ENCODE peak calls at places on chromosomes 13 and 19, in five cellular contexts. One of them, this sample, is unnamed.

GRCh38 chr19:33152178-33152577 is 20.3 kb downstream of the WDR88 start:
- DNase-seq in heart right ventricle: no peak
- DNase-seq in HFF-Myc: no peak
- DNase-seq in retinal pigment epithelial cell: no peak
- DNase-seq in PC-9: no peak
- DNase-seq in this sample: no peak

GRCh38 chr13:39414339-39414738 is 188.7 kb downstream of the LHFPL6 start:
- DNase-seq in heart right ventricle: no peak
- DNase-seq in HFF-Myc: no peak
- DNase-seq in retinal pigment epithelial cell: no peak
- DNase-seq in PC-9: no peak
- DNase-seq in this sample: no peak

GRCh38 chr13:110341445-110342247 is 34.6 kb downstream of the COL4A2 start:
- DNase-seq in PC-9: no peak
- DNase-seq in HFF-Myc: no peak
- DNase-seq in heart right ventricle: peak
- DNase-seq in retinal pigment epithelial cell: no peak
- DNase-seq in this sample: no peak

GRCh38 chr19:2332341-2333026 is 4.0 kb downstream of the SPPL2B start:
- DNase-seq in PC-9: no peak
- DNase-seq in heart right ventricle: peak
- DNase-seq in HFF-Myc: no peak
- DNase-seq in retinal pigment epithelial cell: no peak
- DNase-seq in this sample: no peak

GRCh38 chr13:90416519-90416918 is 931.0 kb upstream of the MIR17HG start:
- DNase-seq in retinal pigment epithelial cell: no peak
- DNase-seq in PC-9: no peak
- DNase-seq in HFF-Myc: peak
- DNase-seq in heart right ventricle: no peak
- DNase-seq in this sample: peak

GRCh38 chr19:17283504-17283996 is 1.8 kb downstream of the ANKLE1 start:
- DNase-seq in HFF-Myc: no peak
- DNase-seq in heart right ventricle: no peak
- DNase-seq in retinal pigment epithelial cell: no peak
- DNase-seq in PC-9: no peak
- DNase-seq in this sample: no peak

GRCh38 chr13:47545630-47546029 is 455.4 kb downstream of the SUCLA2 start:
- DNase-seq in heart right ventricle: no peak
- DNase-seq in PC-9: no peak
- DNase-seq in retinal pigment epithelial cell: no peak
- DNase-seq in HFF-Myc: no peak
- DNase-seq in this sample: no peak

GRCh38 chr13:40102854-40103253 is 447.4 kb downstream of the COG6 start:
- DNase-seq in PC-9: peak
- DNase-seq in HFF-Myc: peak
- DNase-seq in heart right ventricle: no peak
- DNase-seq in retinal pigment epithelial cell: peak
- DNase-seq in this sample: peak

GRCh38 chr19:18257503-18258470 is 16.5 kb downstream of the IQCN start:
- DNase-seq in heart right ventricle: no peak
- DNase-seq in retinal pigment epithelial cell: no peak
- DNase-seq in HFF-Myc: no peak
- DNase-seq in PC-9: no peak
- DNase-seq in this sample: no peak

GRCh38 chr19:46716013-46716671 is 772 bp downstream of the PRKD2 start:
- DNase-seq in PC-9: no peak
- DNase-seq in retinal pigment epithelial cell: no peak
- DNase-seq in HFF-Myc: no peak
- DNase-seq in heart right ventricle: no peak
- DNase-seq in this sample: no peak

GRCh38 chr13:88704600-88705275 is 1033.6 kb downstream of the SLITRK5 start:
- DNase-seq in heart right ventricle: no peak
- DNase-seq in PC-9: no peak
- DNase-seq in retinal pigment epithelial cell: no peak
- DNase-seq in HFF-Myc: no peak
- DNase-seq in this sample: no peak

DNA sequence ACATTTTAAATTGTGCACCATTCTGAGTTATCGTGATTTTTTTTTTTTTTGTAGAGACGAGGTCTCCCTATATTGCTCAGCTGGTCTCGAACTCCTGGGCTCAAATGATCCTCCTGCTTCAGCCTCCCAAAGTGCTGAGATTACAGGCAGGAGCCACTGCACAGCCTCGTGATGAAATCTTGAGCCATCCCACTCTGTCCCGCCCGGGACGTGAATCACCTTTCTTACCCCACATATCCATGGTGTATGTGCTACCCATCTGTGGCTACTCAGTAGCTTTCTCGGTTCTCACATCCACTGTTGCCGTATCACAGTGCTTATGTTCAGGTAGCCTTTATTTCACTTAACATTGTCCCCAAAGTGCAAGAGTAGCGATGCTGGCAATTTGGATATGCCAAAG is 26.5 kb downstream of the PAK4 start:
- DNase-seq in PC-9: no peak
- DNase-seq in retinal pigment epithelial cell: no peak
- DNase-seq in HFF-Myc: no peak
- DNase-seq in heart right ventricle: no peak
- DNase-seq in this sample: no peak
- TF ChIP-seq CTCF in PC-9: no peak
- TF ChIP-seq CTCF in retinal pigment epithelial cell: no peak
- TF ChIP-seq CTCF in HFF-Myc: no peak
- TF ChIP-seq CTCF in heart right ventricle: no peak
- TF ChIP-seq CTCF in this sample: no peak

GRCh38 chr13:108549989-108550388 is 79.4 kb upstream of the MYO16 start:
- DNase-seq in heart right ventricle: no peak
- DNase-seq in retinal pigment epithelial cell: no peak
- DNase-seq in PC-9: no peak
- DNase-seq in HFF-Myc: no peak
- DNase-seq in this sample: no peak
- H3K4me3 ChIP-seq in heart right ventricle: no peak
- H3K4me3 ChIP-seq in retinal pigment epithelial cell: no peak
- H3K4me3 ChIP-seq in PC-9: no peak
- H3K4me3 ChIP-seq in HFF-Myc: no peak
- H3K4me3 ChIP-seq in this sample: no peak

DNA sequence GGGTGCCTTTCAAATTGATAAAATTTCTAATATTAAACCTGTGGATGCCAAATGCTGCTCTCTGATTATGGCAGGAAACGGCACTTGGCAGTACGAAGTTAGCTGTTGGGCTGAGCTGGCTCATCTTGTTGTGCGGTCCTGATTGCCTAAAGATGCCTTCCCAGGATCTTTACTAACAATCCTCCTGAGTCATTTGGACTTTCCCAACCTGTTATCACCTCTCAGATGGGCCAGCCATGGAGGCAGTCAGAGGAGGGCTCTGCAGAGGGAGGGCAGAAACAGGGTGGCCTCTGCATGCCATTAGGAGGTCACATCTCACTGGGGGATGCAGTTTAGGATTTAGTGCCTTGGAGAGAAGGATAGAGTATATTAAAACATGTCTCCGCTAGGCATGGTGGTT is 27.3 kb downstream of the ALOX5AP start:
- DNase-seq in retinal pigment epithelial cell: no peak
- DNase-seq in heart right ventricle: no peak
- DNase-seq in HFF-Myc: no peak
- DNase-seq in PC-9: no peak
- DNase-seq in this sample: no peak
- TF ChIP-seq CTCF in retinal pigment epithelial cell: no peak
- TF ChIP-seq CTCF in heart right ventricle: no peak
- TF ChIP-seq CTCF in HFF-Myc: no peak
- TF ChIP-seq CTCF in PC-9: no peak
- TF ChIP-seq CTCF in this sample: no peak

DNA sequence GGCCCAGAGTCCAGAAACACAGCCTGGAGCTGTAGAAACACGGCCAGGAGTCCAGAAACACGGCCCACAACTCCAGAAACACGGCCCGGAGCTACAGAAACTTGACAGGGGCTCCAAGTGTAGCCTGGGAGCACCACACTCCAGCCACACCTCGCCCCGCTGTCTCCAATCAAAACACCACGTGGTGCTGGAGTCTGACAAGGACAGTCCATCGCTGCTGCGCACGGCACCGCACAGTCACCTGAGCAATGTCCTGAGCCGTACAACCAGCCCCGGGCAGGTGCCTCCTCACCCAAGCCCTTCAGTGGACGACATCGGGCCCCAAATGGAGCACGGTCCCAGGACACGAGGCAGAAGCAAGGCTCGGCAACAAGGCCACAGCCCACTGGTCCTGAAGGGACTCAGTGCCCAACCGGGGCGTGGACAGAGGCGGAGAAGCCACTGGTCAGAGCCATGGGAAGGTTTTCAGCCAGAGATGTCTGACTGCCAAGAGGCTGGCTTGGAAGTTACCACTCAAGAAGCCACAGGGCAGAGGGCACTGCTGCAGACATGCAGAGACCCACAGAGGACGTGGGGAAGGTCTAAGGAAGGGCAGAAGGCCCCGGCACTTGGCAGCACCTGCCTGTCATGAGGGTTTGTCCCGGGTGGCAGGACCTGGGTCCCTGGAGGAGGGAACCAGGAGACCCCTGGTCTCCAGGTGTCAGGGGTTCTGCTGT is 19.7 kb upstream of the PLPP2 start:
- DNase-seq in heart right ventricle: no peak
- DNase-seq in PC-9: no peak
- DNase-seq in HFF-Myc: no peak
- DNase-seq in retinal pigment epithelial cell: no peak
- DNase-seq in this sample: no peak
- H3K4me3 ChIP-seq in heart right ventricle: peak
- H3K4me3 ChIP-seq in PC-9: no peak
- H3K4me3 ChIP-seq in HFF-Myc: no peak
- H3K4me3 ChIP-seq in retinal pigment epithelial cell: no peak
- H3K4me3 ChIP-seq in this sample: no peak

This sample was measured in kidney epithelial cell.